ENCODE peak calls at places on chromosomes 16 and 17, in six cellular contexts. One of them, this sample, is unnamed.

GRCh38 chr16:58046936-58047335 is 21.4 kb downstream of the MMP15 start:
- DNase-seq in adipocyte: no peak
- DNase-seq in colonic mucosa: peak; percentile 35
- DNase-seq in Karpas-422: no peak
- DNase-seq in neural progenitor cell: no peak
- DNase-seq in IMR-90: no peak
- DNase-seq in this sample: peak; percentile 44

GRCh38 chr17:81388612-81389367 is 6.5 kb upstream of the BAHCC1 start:
- DNase-seq in adipocyte: no peak
- DNase-seq in colonic mucosa: no peak
- DNase-seq in Karpas-422: no peak
- DNase-seq in neural progenitor cell: peak; percentile 80
- DNase-seq in IMR-90: no peak
- DNase-seq in this sample: peak; percentile 83

GRCh38 chr16:58128181-58128631 is 975 bp downstream of the CFAP20 start:
- DNase-seq in adipocyte: peak; percentile 22
- DNase-seq in colonic mucosa: peak; percentile 38
- DNase-seq in Karpas-422: no peak
- DNase-seq in neural progenitor cell: peak; percentile 17
- DNase-seq in IMR-90: no peak
- DNase-seq in this sample: no peak

GRCh38 chr16:3960049-3960809 is 79.7 kb upstream of the CREBBP start:
- DNase-seq in adipocyte: peak; percentile 78
- DNase-seq in colonic mucosa: no peak
- DNase-seq in Karpas-422: no peak
- DNase-seq in neural progenitor cell: peak; percentile 26
- DNase-seq in IMR-90: no peak
- DNase-seq in this sample: no peak

GRCh38 chr16:74291577-74292208 is 4.9 kb upstream of the PSMD7 start:
- DNase-seq in adipocyte: no peak
- DNase-seq in colonic mucosa: no peak
- DNase-seq in Karpas-422: no peak
- DNase-seq in neural progenitor cell: no peak
- DNase-seq in IMR-90: peak; percentile 49
- DNase-seq in this sample: no peak

GRCh38 chr16:50224297-50224696 is 42.1 kb upstream of the ADCY7 start:
- DNase-seq in adipocyte: peak; percentile 23
- DNase-seq in colonic mucosa: no peak
- DNase-seq in Karpas-422: no peak
- DNase-seq in neural progenitor cell: no peak
- DNase-seq in IMR-90: peak; percentile 50
- DNase-seq in this sample: no peak

GRCh38 chr16:20720251-20720650 is 21.4 kb downstream of the THUMPD1 start:
- DNase-seq in adipocyte: no peak
- DNase-seq in colonic mucosa: no peak
- DNase-seq in Karpas-422: no peak
- DNase-seq in neural progenitor cell: no peak
- DNase-seq in IMR-90: no peak
- DNase-seq in this sample: no peak

GRCh38 chr17:41710472-41711090 is 1.6 kb upstream of the GAST start:
- DNase-seq in adipocyte: no peak
- DNase-seq in colonic mucosa: no peak
- DNase-seq in Karpas-422: no peak
- DNase-seq in neural progenitor cell: no peak
- DNase-seq in IMR-90: peak; percentile 75
- DNase-seq in this sample: no peak

GRCh38 chr17:7019839-7020519 is 2.9 kb upstream of the BCL6B start:
- DNase-seq in adipocyte: peak; percentile 53
- DNase-seq in colonic mucosa: peak; percentile 58
- DNase-seq in Karpas-422: no peak
- DNase-seq in neural progenitor cell: peak; percentile 69
- DNase-seq in IMR-90: peak; percentile 23
- DNase-seq in this sample: peak; percentile 92

DNA sequence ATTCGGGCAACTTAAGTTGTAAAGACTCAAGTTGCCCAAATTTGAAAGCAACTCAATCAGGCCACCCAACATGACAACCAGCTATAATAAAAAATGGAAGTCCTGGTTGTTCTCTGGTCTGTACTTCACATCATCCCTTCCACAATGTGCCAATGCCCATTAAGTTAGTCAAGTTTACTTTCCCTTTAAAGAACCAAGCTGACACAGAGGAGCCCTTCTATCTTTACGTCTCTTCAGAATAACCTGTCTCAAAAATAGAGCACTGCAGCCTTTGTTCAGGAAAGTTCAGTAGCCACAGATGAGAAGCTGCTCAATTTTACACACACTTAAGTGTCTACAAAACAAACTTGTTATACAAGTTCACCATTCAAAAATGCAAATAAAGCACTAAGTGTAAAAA is 75.1 kb upstream of the C17orf78 start:
- DNase-seq in adipocyte: no peak
- DNase-seq in colonic mucosa: no peak
- DNase-seq in Karpas-422: no peak
- DNase-seq in neural progenitor cell: no peak
- DNase-seq in IMR-90: no peak
- DNase-seq in this sample: no peak
- H3K4me3 ChIP-seq in adipocyte: no peak overlapping the region
- H3K4me3 ChIP-seq in colonic mucosa: no peak overlapping the region
- H3K4me3 ChIP-seq in Karpas-422: no peak overlapping the region
- H3K4me3 ChIP-seq in neural progenitor cell: no peak overlapping the region
- H3K4me3 ChIP-seq in IMR-90: no peak overlapping the region
- H3K4me3 ChIP-seq in this sample: no peak overlapping the region

DNA sequence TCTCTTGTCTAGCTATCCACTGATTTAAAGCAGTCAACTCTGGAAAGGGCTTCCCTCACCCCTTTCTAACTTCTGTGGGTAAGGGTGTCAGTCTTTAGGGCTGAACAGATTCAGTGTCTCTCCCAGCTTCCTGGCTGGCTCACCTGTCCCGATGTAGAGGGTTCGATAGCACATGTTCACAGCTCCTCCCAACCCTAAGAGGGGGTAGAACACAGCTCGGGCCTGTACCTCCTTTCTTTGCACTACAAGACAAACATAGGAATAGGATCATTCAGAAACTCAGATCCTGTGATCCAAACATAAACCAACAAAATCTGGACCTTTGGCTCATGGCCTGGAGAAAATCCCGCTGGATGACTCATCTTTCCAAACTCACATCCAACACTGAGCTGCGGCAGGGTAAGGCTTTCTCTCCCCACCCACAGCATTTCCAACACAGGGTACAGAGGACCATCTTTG is 5.8 kb upstream of the DHRS13 start:
- DNase-seq in adipocyte: peak; percentile 80
- DNase-seq in colonic mucosa: peak; percentile 56
- DNase-seq in Karpas-422: no peak
- DNase-seq in neural progenitor cell: no peak
- DNase-seq in IMR-90: peak; percentile 91
- DNase-seq in this sample: no peak
- H3K9ac ChIP-seq in adipocyte: peak overlapping the region; percentile 70
- H3K9ac ChIP-seq in colonic mucosa: no peak overlapping the region
- H3K9ac ChIP-seq in Karpas-422: no peak overlapping the region
- H3K9ac ChIP-seq in neural progenitor cell: no peak overlapping the region
- H3K9ac ChIP-seq in IMR-90: no peak overlapping the region
- H3K9ac ChIP-seq in this sample: no peak overlapping the region

GRCh38 chr17:31488982-31489294 is 97.5 kb downstream of the RAB11FIP4 start:
- DNase-seq in adipocyte: no peak
- DNase-seq in colonic mucosa: no peak
- DNase-seq in Karpas-422: no peak
- DNase-seq in neural progenitor cell: no peak
- DNase-seq in IMR-90: no peak
- DNase-seq in this sample: peak; percentile 80
- H3K4me3 ChIP-seq in adipocyte: no peak overlapping the region
- H3K4me3 ChIP-seq in colonic mucosa: peak overlapping the region; percentile 88
- H3K4me3 ChIP-seq in Karpas-422: peak overlapping the region; percentile 78
- H3K4me3 ChIP-seq in neural progenitor cell: peak overlapping the region; percentile 99
- H3K4me3 ChIP-seq in IMR-90: no peak overlapping the region
- H3K4me3 ChIP-seq in this sample: peak overlapping the region; percentile 81

GRCh38 chr17:10705727-10706126 is 8.3 kb downstream of the ADPRM start:
- DNase-seq in adipocyte: no peak
- DNase-seq in colonic mucosa: no peak
- DNase-seq in Karpas-422: no peak
- DNase-seq in neural progenitor cell: no peak
- DNase-seq in IMR-90: no peak
- DNase-seq in this sample: no peak

GRCh38 chr17:10698116-10698818 is 873 bp downstream of the ADPRM start:
- DNase-seq in adipocyte: peak; percentile 58
- DNase-seq in colonic mucosa: no peak
- DNase-seq in Karpas-422: peak; percentile 70
- DNase-seq in neural progenitor cell: no peak
- DNase-seq in IMR-90: peak; percentile 10
- DNase-seq in this sample: no peak

GRCh38 chr17:10702574-10702973 is 5.2 kb downstream of the ADPRM start:
- DNase-seq in adipocyte: no peak
- DNase-seq in colonic mucosa: no peak
- DNase-seq in Karpas-422: no peak
- DNase-seq in neural progenitor cell: no peak
- DNase-seq in IMR-90: peak; percentile 52
- DNase-seq in this sample: no peak

GRCh38 chr17:10697092-10698081 is at the start of the genes ADPRM and SCO1:
- DNase-seq in adipocyte: peak; percentile 98
- DNase-seq in colonic mucosa: peak; percentile 97
- DNase-seq in Karpas-422: peak; percentile 98
- DNase-seq in neural progenitor cell: peak; percentile 98
- DNase-seq in IMR-90: peak; percentile 93
- DNase-seq in this sample: peak; percentile 99

DNA sequence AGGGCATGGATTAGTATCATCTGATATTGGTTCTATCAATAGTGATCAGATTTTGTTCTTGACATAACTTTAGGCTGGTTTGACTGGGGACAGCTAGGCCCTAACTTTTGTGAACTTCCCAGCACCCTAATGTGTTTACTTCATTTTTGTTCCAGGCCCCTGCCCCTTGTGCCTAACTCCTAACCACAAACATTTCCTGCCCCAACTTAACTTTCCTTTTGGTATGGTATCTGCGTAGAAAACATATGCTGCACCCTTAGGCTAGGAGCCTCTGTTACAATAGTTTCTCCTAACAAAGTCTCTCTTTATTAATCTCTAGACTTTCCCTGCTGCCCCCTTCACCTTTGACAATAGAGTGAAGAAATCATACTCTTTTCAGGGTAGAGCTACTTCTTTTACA is 2.5 kb downstream of the ADPRM start:
- DNase-seq in adipocyte: no peak
- DNase-seq in colonic mucosa: no peak
- DNase-seq in Karpas-422: no peak
- DNase-seq in neural progenitor cell: no peak
- DNase-seq in IMR-90: no peak
- DNase-seq in this sample: no peak
- H3K9ac ChIP-seq in adipocyte: no peak overlapping the region
- H3K9ac ChIP-seq in colonic mucosa: no peak overlapping the region
- H3K9ac ChIP-seq in Karpas-422: no peak overlapping the region
- H3K9ac ChIP-seq in neural progenitor cell: no peak overlapping the region
- H3K9ac ChIP-seq in IMR-90: no peak overlapping the region
- H3K9ac ChIP-seq in this sample: no peak overlapping the region

GRCh38 chr17:78251773-78252103 is 20.3 kb downstream of the TMEM235 start:
- DNase-seq in adipocyte: no peak
- DNase-seq in colonic mucosa: no peak
- DNase-seq in Karpas-422: no peak
- DNase-seq in neural progenitor cell: no peak
- DNase-seq in IMR-90: no peak
- DNase-seq in this sample: no peak
- H3K4me3 ChIP-seq in adipocyte: no peak overlapping the region
- H3K4me3 ChIP-seq in colonic mucosa: no peak overlapping the region
- H3K4me3 ChIP-seq in Karpas-422: no peak overlapping the region
- H3K4me3 ChIP-seq in neural progenitor cell: no peak overlapping the region
- H3K4me3 ChIP-seq in IMR-90: no peak overlapping the region
- H3K4me3 ChIP-seq in this sample: no peak overlapping the region

GRCh38 chr17:67520282-67520906 is 143.3 kb downstream of the PITPNC1 start:
- DNase-seq in adipocyte: peak; percentile 22
- DNase-seq in colonic mucosa: no peak
- DNase-seq in Karpas-422: no peak
- DNase-seq in neural progenitor cell: no peak
- DNase-seq in IMR-90: peak; percentile 48
- DNase-seq in this sample: peak; percentile 59
- H3K9ac ChIP-seq in adipocyte: no peak overlapping the region
- H3K9ac ChIP-seq in colonic mucosa: no peak overlapping the region
- H3K9ac ChIP-seq in Karpas-422: no peak overlapping the region
- H3K9ac ChIP-seq in neural progenitor cell: no peak overlapping the region
- H3K9ac ChIP-seq in IMR-90: no peak overlapping the region
- H3K9ac ChIP-seq in this sample: no peak overlapping the region

DNA sequence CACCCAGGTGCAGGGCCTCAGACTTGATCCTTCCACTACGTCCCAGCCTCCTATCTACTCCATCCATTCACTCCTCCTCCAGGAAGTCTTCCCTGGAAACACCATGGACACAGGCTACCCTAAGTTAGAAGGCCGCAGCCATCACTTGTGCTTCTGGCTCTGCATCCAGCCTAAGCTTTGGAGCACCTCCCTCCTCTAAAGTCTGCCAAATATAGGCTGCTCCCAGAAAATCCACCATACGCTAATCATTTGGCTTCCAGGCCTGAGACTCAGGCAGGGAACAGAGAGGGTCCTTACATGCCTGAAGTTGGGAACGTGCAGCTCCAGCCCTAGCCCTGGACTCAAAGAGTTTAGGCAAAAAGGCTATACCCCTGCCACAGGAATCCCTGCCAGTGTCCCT is 6.7 kb downstream of the PCGF2 start:
- DNase-seq in adipocyte: no peak
- DNase-seq in colonic mucosa: no peak
- DNase-seq in Karpas-422: no peak
- DNase-seq in neural progenitor cell: no peak
- DNase-seq in IMR-90: no peak
- DNase-seq in this sample: no peak
- H3K4me3 ChIP-seq in adipocyte: no peak overlapping the region
- H3K4me3 ChIP-seq in colonic mucosa: no peak overlapping the region
- H3K4me3 ChIP-seq in Karpas-422: no peak overlapping the region
- H3K4me3 ChIP-seq in neural progenitor cell: no peak overlapping the region
- H3K4me3 ChIP-seq in IMR-90: no peak overlapping the region
- H3K4me3 ChIP-seq in this sample: no peak overlapping the region

GRCh38 chr16:84690088-84690819 is 9.5 kb upstream of the USP10 start:
- DNase-seq in adipocyte: no peak
- DNase-seq in colonic mucosa: no peak
- DNase-seq in Karpas-422: no peak
- DNase-seq in neural progenitor cell: no peak
- DNase-seq in IMR-90: no peak
- DNase-seq in this sample: no peak

GRCh38 chr16:84694980-84695379 is 4.8 kb upstream of the USP10 start:
- DNase-seq in adipocyte: no peak
- DNase-seq in colonic mucosa: no peak
- DNase-seq in Karpas-422: no peak
- DNase-seq in neural progenitor cell: no peak
- DNase-seq in IMR-90: no peak
- DNase-seq in this sample: no peak

GRCh38 chr16:84689126-84689525 is 10.7 kb upstream of the USP10 start:
- DNase-seq in adipocyte: peak; percentile 74
- DNase-seq in colonic mucosa: no peak
- DNase-seq in Karpas-422: no peak
- DNase-seq in neural progenitor cell: no peak
- DNase-seq in IMR-90: peak; percentile 99
- DNase-seq in this sample: no peak

GRCh38 chr16:84687715-84688114 is 12.1 kb upstream of the USP10 start:
- DNase-seq in adipocyte: peak; percentile 68
- DNase-seq in colonic mucosa: no peak
- DNase-seq in Karpas-422: no peak
- DNase-seq in neural progenitor cell: no peak
- DNase-seq in IMR-90: peak; percentile 96
- DNase-seq in this sample: no peak

DNA sequence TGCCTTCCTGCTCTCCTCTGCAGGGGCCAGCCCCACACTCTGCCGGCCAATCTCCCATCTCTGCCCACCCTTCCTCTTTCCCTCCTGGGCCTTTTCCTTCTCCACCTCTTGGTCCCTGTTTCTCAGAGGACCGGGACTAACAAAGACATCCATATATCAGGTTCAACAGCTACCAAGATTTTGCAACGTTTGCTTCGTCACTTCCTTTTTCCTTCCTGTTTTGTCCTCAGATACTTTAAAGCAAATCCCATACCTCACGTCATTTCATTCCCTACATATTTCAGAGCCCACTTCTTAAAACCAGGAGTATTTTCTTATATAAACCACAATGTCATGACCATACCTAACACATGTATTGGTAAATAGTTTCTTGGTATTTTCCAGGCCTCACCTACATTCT is 7.3 kb upstream of the USP10 start:
- DNase-seq in adipocyte: no peak
- DNase-seq in colonic mucosa: no peak
- DNase-seq in Karpas-422: no peak
- DNase-seq in neural progenitor cell: no peak
- DNase-seq in IMR-90: no peak
- DNase-seq in this sample: no peak
- H3K9ac ChIP-seq in adipocyte: no peak overlapping the region
- H3K9ac ChIP-seq in colonic mucosa: no peak overlapping the region
- H3K9ac ChIP-seq in Karpas-422: no peak overlapping the region
- H3K9ac ChIP-seq in neural progenitor cell: no peak overlapping the region
- H3K9ac ChIP-seq in IMR-90: no peak overlapping the region
- H3K9ac ChIP-seq in this sample: no peak overlapping the region